ENCODE peak calls at places on chromosomes 5 and 9, in eight cellular contexts. Q, N, L, Y, B, I, D and C are unnamed samples.

GRCh38 chr9:95507456-95508241 is 9.1 kb downstream of the PTCH1 start:
- DNase-seq in Y (peak; percentile 42), N (peak; percentile 71), D (peak; percentile 63), I (peak; percentile 18), Q (peak; percentile 65), B (no peak), L (peak; percentile 74), C (peak; percentile 47)

GRCh38 chr9:90100014-90100413 is 495.2 kb downstream of the GADD45G start:
- DNase-seq in L (no peak), I (no peak), D (no peak), B (no peak), N (no peak), Q (no peak), Y (no peak), C (no peak)

GRCh38 chr5:62460578-62460983 is 48.0 kb downstream of the IPO11 start:
- DNase-seq in N (no peak), D (no peak), I (peak; percentile 17), Q (no peak), B (no peak), L (no peak), Y (no peak), C (no peak)

GRCh38 chr5:175655411-175655810 is 2.5 kb upstream of the HRH2 start:
- DNase-seq in D (no peak), B (no peak), I (no peak), N (no peak), Y (no peak), Q (no peak), L (no peak), C (no peak)

GRCh38 chr9:128001411-128002298 is 20.9 kb upstream of the EEIG1 start:
- DNase-seq in Q (peak; percentile 74), N (no peak), L (no peak), I (peak; percentile 80), D (no peak), B (no peak), Y (no peak), C (peak; percentile 72)

GRCh38 chr5:174549254-174549653 is 175.1 kb upstream of the MSX2 start:
- DNase-seq in L (no peak), N (no peak), Q (no peak), D (no peak), Y (no peak), I (no peak), B (no peak), C (no peak)

GRCh38 chr9:16031971-16032370 is 479.1 kb downstream of the CCDC171 start:
- DNase-seq in B (no peak), Q (no peak), D (no peak), N (no peak), L (no peak), Y (no peak), I (no peak), C (no peak)

GRCh38 chr5:96977228-96977627 is 41.3 kb downstream of the LNPEP start:
- DNase-seq in N (no peak), Q (no peak), I (no peak), B (no peak), Y (no peak), L (no peak), D (no peak), C (no peak)

GRCh38 chr5:134184155-134185135 is 7.7 kb upstream of the SKP1 start:
- DNase-seq in Q (peak; percentile 66), N (peak; percentile 79), I (peak; percentile 87), Y (peak; percentile 47), B (peak; percentile 37), L (peak; percentile 73), D (peak; percentile 48), C (peak; percentile 78)

GRCh38 chr9:70044450-70045307 is 1.0 kb downstream of the MAMDC2 start:
- DNase-seq in I (peak; percentile 15), Y (no peak), D (no peak), Q (peak; percentile 68), B (no peak), L (peak; percentile 71), N (no peak), C (peak; percentile 31)

GRCh38 chr5:67301285-67301904 is 104.8 kb upstream of the CD180 start:
- DNase-seq in Y (peak; percentile 62), B (peak; percentile 68), N (peak; percentile 55), D (no peak), L (peak; percentile 59), I (no peak), Q (peak; percentile 93), C (peak; percentile 38)
- TF ChIP-seq POLR2A in Y (no peak), B (no peak), N (no peak), D (no peak), L (no peak), I (no peak), Q (no peak), C (no peak)

GRCh38 chr5:34499001-34499734 is 157.0 kb upstream of the RAI14 start:
- DNase-seq in D (no peak), N (no peak), L (no peak), Q (no peak), I (no peak), B (no peak), Y (no peak), C (no peak)
- H3K27ac ChIP-seq in D (no peak overlapping the region), N (peak overlapping the region; percentile 76), L (no peak overlapping the region), Q (peak overlapping the region; percentile 83), I (peak overlapping the region; percentile 53), B (peak overlapping the region; percentile 84), Y (no peak overlapping the region), C (peak overlapping the region; percentile 54)

DNA sequence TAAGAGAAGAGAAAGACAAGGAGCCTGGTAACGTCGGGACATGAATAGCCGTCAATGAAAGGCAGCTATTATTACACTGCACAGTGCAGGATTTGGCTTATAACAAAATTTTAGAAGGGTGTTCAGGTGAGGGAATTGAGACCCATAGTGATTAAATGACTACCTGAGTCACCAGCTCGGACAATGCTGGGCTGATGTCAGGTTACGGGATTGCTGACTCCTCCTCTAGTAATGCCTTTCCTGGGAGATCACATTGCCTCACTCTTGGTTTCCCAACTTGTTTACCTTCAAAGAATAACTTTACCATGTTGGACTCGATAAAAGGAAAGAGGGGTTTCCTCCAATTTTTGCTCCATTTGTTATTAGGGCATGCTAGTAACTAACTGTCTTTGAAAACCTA is 132.6 kb downstream of the GHR start:
- DNase-seq in B (no peak), N (no peak), Q (no peak), I (no peak), L (no peak), Y (peak; percentile 73), D (no peak), C (no peak)
- TF ChIP-seq POLR2A in B (no peak), N (no peak), Q (no peak), I (no peak), L (no peak), Y (no peak), D (no peak), C (no peak)

GRCh38 chr5:88825782-88826110 is 57.2 kb downstream of the MEF2C start:
- DNase-seq in Y (no peak), L (no peak), D (no peak), I (no peak), N (no peak), Q (no peak), B (no peak), C (no peak)
- H3K27ac ChIP-seq in Y (peak overlapping the region; percentile 90), L (peak overlapping the region; percentile 30), D (peak overlapping the region; percentile 72), I (no peak overlapping the region), N (peak overlapping the region; percentile 75), Q (peak overlapping the region; percentile 56), B (peak overlapping the region; percentile 69), C (peak overlapping the region; percentile 75)